ENCODE peak calls at places on chromosomes 12 and 14, in ten cellular contexts. V is iPS DF 6.9; A is heart left ventricle; W is A673; P is naive thymus-derived CD4-positive, alpha-beta T cell; S is brain microvascular endothelial cell; F is tibial artery; C is left ventricle myocardium inferior; B is heart right ventricle; D is IMR-90. R is an unnamed sample. For H3K27me3 and H3K36me3, the result is how much of the 10 kb centered on the place peaks cover.

GRCh38 chr12:32107376-32108267 is 975 bp downstream of the BICD1 start:
- DNase-seq in S (peak), F (no peak), A (no peak), W (peak), B (no peak), P (no peak), D (peak), V (no peak), C (no peak), R (no peak)

GRCh38 chr14:92401561-92401960 is 78.6 kb downstream of the SLC24A4 start:
- DNase-seq in A (no peak), F (no peak), C (no peak), D (no peak), B (no peak), W (no peak), V (no peak), P (no peak), S (no peak), R (no peak)

GRCh38 chr14:90555126-90556049 is 158.6 kb downstream of the CALM1 start:
- DNase-seq in A (no peak), D (no peak), W (no peak), S (no peak), F (no peak), B (no peak), V (no peak), C (no peak), P (no peak), R (no peak)

GRCh38 chr14:91229743-91230200 is 14.7 kb downstream of the GPR68 start:
- DNase-seq in B (no peak), A (no peak), P (peak), F (no peak), S (peak), C (no peak), V (no peak), W (no peak), D (peak), R (no peak)

GRCh38 chr12:84502180-84502857 is 410.3 kb downstream of the SLC6A15 start:
- DNase-seq in B (no peak), F (no peak), P (no peak), C (no peak), S (no peak), A (no peak), W (no peak), V (no peak), D (no peak), R (no peak)

GRCh38 chr14:49861581-49861922 is 9.0 kb upstream of the NEMF start:
- DNase-seq in P (peak), V (no peak), F (peak), S (peak), D (peak), C (peak), A (peak), B (peak), W (peak), R (no peak)

GRCh38 chr12:93892431-93893210 is 215.4 kb downstream of the CRADD start:
- DNase-seq in C (no peak), D (no peak), S (no peak), A (no peak), V (no peak), B (no peak), W (no peak), P (no peak), F (no peak), R (no peak)

GRCh38 chr12:58922849-58923248 is 2.5 kb upstream of the LRIG3 start:
- DNase-seq in S (peak), A (no peak), B (no peak), C (no peak), F (no peak), W (no peak), P (no peak), D (peak), V (no peak), R (no peak)

GRCh38 chr12:54933381-54933780 is 51.2 kb downstream of the TESPA1 start:
- DNase-seq in F (no peak), C (no peak), S (peak), V (no peak), D (peak), P (no peak), B (no peak), A (no peak), W (no peak), R (no peak)

GRCh38 chr12:94218244-94218643 is 69.9 kb downstream of the PLXNC1 start:
- DNase-seq in D (no peak), V (no peak), P (no peak), W (no peak), B (no peak), F (no peak), C (no peak), A (no peak), S (no peak), R (no peak)

GRCh38 chr12:20128926-20129325 is 239.4 kb upstream of the PDE3A start:
- DNase-seq in F (no peak), C (no peak), P (no peak), W (peak), D (peak), A (no peak), B (no peak), V (no peak), S (no peak), R (no peak)

GRCh38 chr12:30067156-30067555 is 283.4 kb upstream of the TMTC1 start:
- DNase-seq in F (no peak), P (no peak), S (peak), V (no peak), W (no peak), B (no peak), D (peak), C (no peak), A (no peak), R (no peak)

GRCh38 chr12:53975019-53975815 is 463 bp upstream of the HOTAIR start:
- DNase-seq in A (no peak), B (no peak), C (no peak), S (no peak), W (peak), F (no peak), P (no peak), V (no peak), D (no peak), R (no peak)

GRCh38 chr12:71755146-71755892 is 656 bp downstream of the RAB21 start:
- DNase-seq in B (peak), C (no peak), W (peak), F (peak), P (peak), A (peak), D (peak), S (peak), V (no peak), R (no peak)

DNA sequence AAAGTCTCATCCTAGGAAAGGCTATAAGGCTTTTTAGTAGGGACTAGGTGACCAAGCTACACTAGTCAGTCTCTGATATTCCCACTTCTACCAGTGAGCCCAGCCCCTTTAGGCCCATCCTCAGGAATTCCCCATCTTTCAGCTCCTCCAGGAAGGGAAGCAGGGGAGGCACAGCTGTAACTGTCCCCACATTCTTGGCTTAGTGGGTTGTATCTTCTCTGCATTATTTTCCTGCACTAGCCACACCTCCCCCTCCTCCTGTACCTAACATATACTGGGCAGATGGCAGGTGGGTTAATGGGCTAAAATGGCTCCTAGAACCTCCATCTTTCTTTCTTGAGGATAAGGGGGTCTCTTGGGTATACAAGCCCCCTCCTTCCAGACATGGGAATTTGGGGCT is 439 bp upstream of the CYP27B1 start:
- DNase-seq in F (no peak), V (no peak), C (no peak), A (no peak), S (no peak), P (no peak), B (no peak), W (no peak), D (no peak), R (no peak)
- H3K27me3 ChIP-seq in F (under half), V (under half), C (under half), A (under half), S (under half), P (under half), B (under half), W (under half), D (under half), R (under half)

DNA sequence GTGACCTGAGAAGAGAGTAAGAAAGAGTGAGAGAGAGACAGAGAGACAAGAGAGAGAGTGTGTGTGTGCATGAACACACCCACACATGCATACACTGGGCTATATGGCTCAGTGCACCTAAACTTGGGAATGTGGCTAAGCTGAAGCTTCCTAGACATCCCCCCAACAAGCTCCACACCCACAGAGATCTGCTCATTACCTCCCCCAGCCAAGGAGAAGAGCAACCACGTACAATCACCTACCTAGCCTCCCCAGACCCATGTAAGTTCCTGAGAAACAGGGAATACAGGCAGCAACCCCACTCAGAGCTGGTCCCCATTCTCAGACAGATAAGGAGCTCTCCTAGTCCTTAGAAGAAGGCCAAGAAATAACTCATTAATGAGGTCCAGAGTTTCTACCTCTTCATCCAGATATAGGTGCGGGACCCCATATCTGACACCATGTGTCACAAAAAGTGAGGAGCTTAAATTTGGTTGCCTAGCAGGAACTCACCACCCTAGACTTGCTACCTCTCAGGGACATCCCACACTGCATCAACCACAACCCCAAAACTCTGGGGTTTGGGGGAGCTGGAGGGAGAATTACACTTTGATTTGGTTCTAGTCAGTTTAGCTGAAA is 9.9 kb downstream of the AJUBA start:
- DNase-seq in S (no peak), D (no peak), C (no peak), P (no peak), A (no peak), B (no peak), W (no peak), V (no peak), F (no peak), R (no peak)
- H3K36me3 ChIP-seq in S (under half), D (under half), C (under half), P (under half), A (under half), B (under half), W (under half), V (under half), F (under half), R (under half)

GRCh38 chr14:56817396-56817921 is 7.2 kb upstream of the OTX2 start:
- DNase-seq in S (no peak), W (no peak), D (no peak), C (no peak), P (no peak), V (no peak), F (no peak), A (no peak), B (no peak), R (no peak)
- H3K27me3 ChIP-seq in S (under half), W (under half), D (under half), C (half or more), P (under half), V (under half), F (half or more), A (half or more), B (half or more), R (under half)

GRCh38 chr12:50081096-50081808 is 3.9 kb upstream of the SMARCD1 start:
- DNase-seq in C (no peak), F (no peak), S (no peak), B (no peak), D (no peak), W (no peak), A (no peak), P (no peak), V (no peak), R (peak)

GRCh38 chr12:50084775-50085614 is at the start of gene SMARCD1:
- DNase-seq in C (peak), P (peak), V (peak), F (peak), A (peak), D (peak), B (peak), S (peak), W (peak), R (peak)

GRCh38 chr12:50082644-50083043 is 2.5 kb upstream of the SMARCD1 start:
- DNase-seq in F (no peak), W (no peak), P (no peak), S (no peak), D (no peak), C (no peak), B (no peak), V (no peak), A (no peak), R (no peak)

GRCh38 chr12:50085615-50085928 is 430 bp downstream of the SMARCD1 start:
- DNase-seq in W (no peak), P (no peak), V (no peak), D (no peak), A (no peak), F (no peak), C (no peak), B (no peak), S (no peak), R (no peak)

GRCh38 chr12:50083301-50083700 is 1.8 kb upstream of the SMARCD1 start:
- DNase-seq in C (no peak), W (no peak), V (no peak), D (no peak), P (no peak), F (no peak), A (no peak), S (no peak), B (no peak), R (no peak)
- H3K36me3 ChIP-seq in C (under half), W (under half), V (under half), D (under half), P (under half), F (under half), A (under half), S (under half), B (under half), R (under half)

GRCh38 chr14:97366400-97366799 is 569.2 kb downstream of the VRK1 start:
- DNase-seq in A (no peak), P (no peak), C (no peak), S (no peak), B (no peak), W (no peak), D (no peak), V (no peak), F (no peak), R (no peak)
- H3K27me3 ChIP-seq in A (under half), P (under half), C (under half), S (under half), B (under half), W (under half), D (under half), V (under half), F (under half), R (under half)

DNA sequence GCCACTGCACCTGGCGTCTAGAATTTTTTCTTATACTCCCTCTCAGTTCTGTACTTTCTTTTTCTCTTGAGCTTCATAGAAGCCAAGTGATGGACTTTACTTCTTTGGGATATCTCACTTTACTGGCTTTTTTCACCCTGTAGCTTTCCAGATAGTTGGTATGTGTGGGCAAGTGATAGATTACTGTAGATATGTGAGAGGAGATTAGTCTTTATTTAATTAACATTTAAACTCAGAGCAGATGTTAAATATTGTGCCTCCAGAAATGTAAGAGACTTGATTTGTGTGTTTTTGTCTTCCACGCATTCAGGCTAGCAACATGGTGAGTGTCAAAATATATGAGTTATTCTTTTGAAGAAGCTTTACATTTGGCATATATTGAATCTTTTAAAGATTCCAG is 39.5 kb upstream of the SLC17A8 start:
- DNase-seq in S (no peak), W (no peak), P (no peak), A (no peak), B (no peak), D (no peak), F (no peak), V (no peak), C (no peak), R (no peak)
- H3K36me3 ChIP-seq in S (under half), W (under half), P (under half), A (under half), B (half or more), D (under half), F (half or more), V (under half), C (half or more), R (half or more)

GRCh38 chr14:30445852-30446251 is 113.1 kb upstream of the G2E3 start:
- DNase-seq in A (no peak), S (no peak), D (no peak), C (no peak), B (no peak), F (no peak), W (no peak), V (no peak), P (no peak), R (no peak)

GRCh38 chr14:30445394-30445793 is 113.6 kb upstream of the G2E3 start:
- DNase-seq in D (no peak), W (no peak), S (no peak), V (no peak), F (no peak), P (no peak), C (no peak), A (no peak), B (no peak), R (no peak)

GRCh38 chr14:30456296-30456695 is 102.7 kb upstream of the G2E3 start:
- DNase-seq in A (no peak), F (no peak), C (no peak), V (no peak), P (no peak), S (no peak), W (no peak), B (no peak), D (no peak), R (no peak)

DNA sequence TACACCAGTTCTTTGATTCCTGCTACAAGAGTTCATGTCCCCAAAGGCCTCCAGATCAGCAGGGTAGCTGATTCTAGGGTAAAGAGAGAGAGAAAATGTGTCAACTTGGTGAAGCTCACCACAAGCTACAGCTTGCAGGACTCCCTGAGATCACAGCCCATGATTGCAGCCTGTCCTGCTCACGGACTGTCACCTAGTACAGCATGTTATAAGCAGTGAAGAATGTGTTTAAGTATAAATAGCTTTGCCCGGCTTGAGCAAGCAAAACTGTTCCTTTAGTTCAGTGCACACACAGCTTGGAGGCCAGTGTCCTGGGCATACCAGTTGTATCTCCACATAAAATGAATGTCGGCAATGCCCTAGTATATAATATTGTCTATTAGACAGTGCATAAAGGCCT is 108.3 kb upstream of the G2E3 start:
- DNase-seq in S (no peak), V (no peak), W (no peak), P (no peak), A (no peak), C (no peak), F (no peak), B (no peak), D (peak), R (no peak)
- H3K27me3 ChIP-seq in S (under half), V (under half), W (under half), P (under half), A (under half), C (under half), F (under half), B (under half), D (under half), R (under half)

GRCh38 chr12:113688313-113688712 is 216.6 kb upstream of the LHX5 start:
- DNase-seq in C (no peak), S (no peak), D (no peak), B (no peak), A (no peak), W (no peak), V (no peak), F (no peak), P (no peak), R (no peak)
- H3K36me3 ChIP-seq in C (under half), S (under half), D (under half), B (under half), A (under half), W (under half), V (under half), F (under half), P (under half), R (under half)

DNA sequence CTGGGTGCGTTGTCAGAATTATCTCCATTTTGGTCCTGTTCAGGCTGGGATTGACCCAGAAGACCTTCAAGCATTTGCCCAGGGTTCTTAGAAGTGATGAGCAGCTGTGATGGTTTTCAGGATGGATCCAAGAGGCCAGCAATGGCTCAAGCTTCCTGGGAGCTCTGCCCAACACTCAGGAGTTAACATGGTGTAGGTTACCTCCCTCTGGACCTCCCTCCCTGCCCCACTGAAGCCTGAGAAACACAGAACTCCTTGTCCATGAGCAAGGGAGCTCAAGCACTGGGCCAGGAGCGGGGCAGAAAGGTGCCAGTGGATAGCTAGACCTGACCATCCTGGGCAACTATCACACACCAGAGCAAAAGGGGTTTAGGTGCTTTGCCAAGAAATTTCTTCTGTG is 148.4 kb upstream of the FKBP4 start:
- DNase-seq in F (no peak), A (no peak), S (no peak), P (no peak), V (no peak), D (no peak), W (no peak), B (no peak), C (no peak), R (no peak)
- H3K27me3 ChIP-seq in F (under half), A (under half), S (under half), P (under half), V (under half), D (under half), W (under half), B (under half), C (under half), R (under half)

GRCh38 chr12:68831751-68832503 is 23.9 kb downstream of the MDM2 start:
- DNase-seq in A (no peak), F (no peak), B (no peak), S (no peak), C (no peak), D (no peak), W (no peak), V (no peak), P (no peak), R (no peak)

GRCh38 chr12:68825569-68826217 is 17.7 kb downstream of the MDM2 start:
- DNase-seq in F (no peak), C (no peak), B (no peak), D (no peak), P (no peak), V (no peak), S (peak), W (no peak), A (no peak), R (no peak)

GRCh38 chr12:68831272-68831671 is 23.3 kb downstream of the MDM2 start:
- DNase-seq in D (no peak), P (no peak), F (no peak), S (no peak), B (no peak), V (no peak), W (peak), A (no peak), C (no peak), R (no peak)

GRCh38 chr12:68827895-68828294 is 19.9 kb downstream of the MDM2 start:
- DNase-seq in V (no peak), F (no peak), C (no peak), A (no peak), B (no peak), D (no peak), P (no peak), W (no peak), S (no peak), R (no peak)

DNA sequence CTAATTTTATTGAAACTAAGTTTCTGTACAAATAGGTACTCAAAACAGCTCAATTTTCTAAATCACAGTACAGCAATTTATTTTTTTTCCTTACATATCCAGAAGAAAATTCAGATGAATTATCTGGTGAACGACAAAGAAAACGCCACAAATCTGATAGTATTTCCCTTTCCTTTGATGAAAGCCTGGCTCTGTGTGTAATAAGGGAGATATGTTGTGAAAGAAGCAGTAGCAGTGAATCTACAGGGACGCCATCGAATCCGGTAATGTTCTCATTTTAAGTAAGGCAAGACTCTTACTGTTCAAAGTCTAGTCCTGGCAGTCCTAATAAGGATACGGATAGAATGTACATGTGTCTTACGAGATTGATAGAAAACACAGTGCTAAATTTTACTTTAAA is 20.7 kb downstream of the MDM2 start:
- DNase-seq in A (no peak), P (no peak), W (no peak), B (no peak), C (no peak), S (no peak), F (no peak), V (no peak), D (no peak), R (no peak)
- H3K36me3 ChIP-seq in A (half or more), P (under half), W (half or more), B (half or more), C (half or more), S (half or more), F (half or more), V (under half), D (half or more), R (half or more)

R was measured in upper lobe of left lung.